ENCODE peak calls at places on chromosomes 16 and 17, in nine cellular contexts. D is NCI-H1092 treated with DMSO at 0.1 percent for 48 hours; E is WTC11; W is putamen; Z is neural crest cell; H is activated effector memory CD4-positive, alpha-beta T cell treated with anti-CD3 and anti-CD28 coated beads, Interleukin-2, amount 50 U/mL, for 16 hours; M is AG10803; I is sciatic nerve; R is Peyer's patch. X is an unnamed sample.

GRCh38 chr16:56983211-56983751 is 6.1 kb upstream of the NLRC5 start:
- DNase-seq in E (no peak), I (no peak), D (no peak), W (no peak), Z (no peak), H (no peak), M (no peak), R (peak), X (peak)

GRCh38 chr17:29686998-29687397 is 64.3 kb upstream of the CORO6 start:
- DNase-seq in Z (no peak), R (no peak), I (no peak), M (no peak), E (no peak), W (no peak), H (no peak), D (no peak), X (no peak)

GRCh38 chr17:968812-969766 is 10.5 kb downstream of the NXN start:
- DNase-seq in Z (no peak), D (no peak), H (no peak), W (no peak), E (no peak), R (no peak), I (no peak), M (no peak), X (no peak)

GRCh38 chr16:52184336-52184735 is 362.6 kb downstream of the TOX3 start:
- DNase-seq in I (no peak), M (no peak), W (no peak), Z (no peak), H (no peak), D (no peak), E (no peak), R (no peak), X (no peak)

GRCh38 chr16:47848481-47849109 is 307.2 kb downstream of the ABCC12 start:
- DNase-seq in I (no peak), Z (no peak), D (peak), W (peak), M (peak), H (no peak), R (no peak), E (no peak), X (no peak)

GRCh38 chr16:11386791-11387546 is 41.7 kb downstream of the RMI2 start:
- DNase-seq in M (peak), E (peak), R (no peak), I (no peak), Z (peak), D (no peak), W (no peak), H (no peak), X (no peak)

GRCh38 chr16:84582958-84583516 is 34.8 kb downstream of the COTL1 start:
- DNase-seq in I (no peak), E (no peak), R (no peak), Z (no peak), H (no peak), D (no peak), M (peak), W (no peak), X (no peak)

GRCh38 chr17:30095507-30096244 is 20.9 kb upstream of the NSRP1 start:
- DNase-seq in M (peak), R (no peak), E (no peak), W (no peak), D (peak), H (no peak), I (no peak), Z (peak), X (no peak)

GRCh38 chr16:29834079-29834478 is 13.8 kb downstream of the MVP start:
- DNase-seq in H (no peak), W (no peak), M (no peak), Z (no peak), E (no peak), I (no peak), D (no peak), R (no peak), X (no peak)

GRCh38 chr17:1188812-1189211 is 9.0 kb upstream of the ABR start:
- DNase-seq in H (no peak), Z (no peak), M (peak), E (no peak), I (peak), R (peak), W (no peak), D (no peak), X (no peak)

GRCh38 chr16:11200523-11201063 is 55.4 kb downstream of the SOCS1 start:
- DNase-seq in H (no peak), M (peak), I (no peak), E (no peak), Z (no peak), W (no peak), D (no peak), R (no peak), X (no peak)